ENCODE peak calls at places on chromosomes 1 and 21, in six cellular contexts. T is LoVo, Y is endothelial cell, L is nucleus accumbens, G is T1000, O is A673. M is an unnamed sample.

GRCh38 chr1:201429771-201430501 is 8.4 kb upstream of the TNNI1 start:
- DNase-seq in T (no peak), Y (no peak), L (no peak), G (no peak), O (no peak), M (no peak)

GRCh38 chr1:115170972-115171392 is 81.7 kb upstream of the TSPAN2 start:
- DNase-seq in T (no peak), Y (no peak), L (no peak), G (no peak), O (no peak), M (no peak)

GRCh38 chr1:77313491-77313890 is 31.7 kb downstream of the AK5 start:
- DNase-seq in T (no peak), Y (peak), L (no peak), G (no peak), O (peak), M (peak)

GRCh38 chr1:91799863-91800262 is 86.1 kb downstream of the TGFBR3 start:
- DNase-seq in T (no peak), Y (no peak), L (no peak), G (no peak), O (no peak), M (no peak)

GRCh38 chr1:225651872-225652725 is 824 bp downstream of the ENAH start:
- DNase-seq in T (peak), Y (no peak), L (no peak), G (no peak), O (peak), M (no peak)

GRCh38 chr1:229579101-229579651 is 20.7 kb upstream of the ABCB10 start:
- DNase-seq in T (no peak), Y (peak), L (peak), G (no peak), O (peak), M (no peak)

GRCh38 chr1:180231506-180232420 is 1.7 kb downstream of the LHX4 start:
- DNase-seq in T (peak), Y (no peak), L (no peak), G (peak), O (peak), M (peak)

GRCh38 chr21:15042531-15042930 is 22.3 kb downstream of the NRIP1 start:
- DNase-seq in T (no peak), Y (no peak), L (no peak), G (no peak), O (no peak), M (no peak)

GRCh38 chr1:209354111-209354839 is 229.2 kb upstream of the CAMK1G start:
- DNase-seq in T (peak), Y (peak), L (peak), G (peak), O (peak), M (peak)

GRCh38 chr1:58652351-58653184 is 47.3 kb downstream of the MYSM1 start:
- DNase-seq in T (peak), Y (peak), L (peak), G (peak), O (peak), M (peak)

GRCh38 chr1:224253721-224254120 is 70.7 kb downstream of the DEGS1 start:
- DNase-seq in T (no peak), Y (no peak), L (no peak), G (no peak), O (peak), M (no peak)

GRCh38 chr1:240027059-240027462 is 64.6 kb upstream of the FMN2 start:
- DNase-seq in T (peak), Y (peak), L (no peak), G (peak), O (peak), M (peak)

GRCh38 chr1:109564189-109564878 is 15.9 kb downstream of the GNAI3 start:
- DNase-seq in T (no peak), Y (no peak), L (no peak), G (no peak), O (no peak), M (no peak)

GRCh38 chr1:214193691-214194090 is 87.3 kb upstream of the SMYD2 start:
- DNase-seq in T (no peak), Y (no peak), L (no peak), G (no peak), O (no peak), M (no peak)

GRCh38 chr1:115660151-115660550 is 18.4 kb downstream of the VANGL1 start:
- DNase-seq in T (no peak), Y (no peak), L (no peak), G (no peak), O (no peak), M (no peak)

GRCh38 chr1:152111515-152111968 is 3.7 kb downstream of the TCHH start:
- DNase-seq in T (no peak), Y (peak), L (no peak), G (no peak), O (peak), M (peak)

GRCh38 chr1:148309940-148310500 is 157.9 kb upstream of the NBPF11 start:
- DNase-seq in T (no peak), Y (peak), L (no peak), G (no peak), O (no peak), M (no peak)

GRCh38 chr1:100526894-100527293 is 11.0 kb upstream of the GPR88 start:
- DNase-seq in T (no peak), Y (no peak), L (no peak), G (no peak), O (no peak), M (no peak)

GRCh38 chr1:147771216-147772125 is 11.1 kb upstream of the GJA5 start:
- DNase-seq in T (peak), Y (no peak), L (no peak), G (no peak), O (no peak), M (no peak)

GRCh38 chr1:51518033-51518729 is 885 bp downstream of the EPS15 start:
- DNase-seq in T (peak), Y (peak), L (no peak), G (no peak), O (peak), M (peak)

GRCh38 chr1:84434756-84435142 is 36.5 kb downstream of the DNASE2B start:
- DNase-seq in T (no peak), Y (no peak), L (no peak), G (no peak), O (no peak), M (no peak)

GRCh38 chr1:184827600-184828368 is 73.1 kb upstream of the EDEM3 start:
- DNase-seq in T (no peak), Y (no peak), L (no peak), G (no peak), O (no peak), M (no peak)

GRCh38 chr1:154155282-154155681 is 409 bp upstream of the NUP210L start:
- DNase-seq in T (no peak), Y (peak), L (no peak), G (no peak), O (no peak), M (no peak)

GRCh38 chr1:150973826-150974579 is 632 bp downstream of the CERS2 start:
- DNase-seq in T (peak), Y (peak), L (no peak), G (no peak), O (peak), M (no peak)

GRCh38 chr1:225871374-225872074 is 10.7 kb downstream of the TMEM63A start:
- DNase-seq in T (no peak), Y (no peak), L (no peak), G (no peak), O (no peak), M (peak)

GRCh38 chr1:81878538-81878937 is 77.8 kb downstream of the ADGRL2 start:
- DNase-seq in T (no peak), Y (no peak), L (no peak), G (no peak), O (no peak), M (no peak)

GRCh38 chr1:13550663-13551062 is 33.0 kb upstream of the PDPN start:
- DNase-seq in T (no peak), Y (no peak), L (no peak), G (no peak), O (no peak), M (no peak)

GRCh38 chr21:42346866-42347600 is 3.8 kb downstream of the TFF2 start:
- DNase-seq in T (no peak), Y (no peak), L (no peak), G (no peak), O (no peak), M (no peak)

GRCh38 chr1:245313581-245313980 is 158.8 kb downstream of the KIF26B start:
- DNase-seq in T (no peak), Y (no peak), L (no peak), G (no peak), O (no peak), M (no peak)

GRCh38 chr1:159177273-159177907 is 6.0 kb downstream of the CADM3 start:
- DNase-seq in T (peak), Y (peak), L (no peak), G (peak), O (peak), M (peak)

GRCh38 chr1:232110281-232111090 is 483.9 kb downstream of the DISC1 start:
- DNase-seq in T (no peak), Y (no peak), L (no peak), G (no peak), O (no peak), M (no peak)